ENCODE peak calls at places on chromosomes 4 and X, in seven cellular contexts. N is SK-N-SH, O is HCT116, B is GM12878, D is A549, G is K562, L is HepG2. E is an unnamed sample.

GRCh38 chrX:136712631-136713030 is 64.7 kb downstream of the CD40LG start:
- DNase-seq in N (no peak), D (no peak), B (no peak), O (no peak), G (no peak), L (no peak), E (peak)

GRCh38 chrX:153989971-153990655 is 17.6 kb downstream of the TMEM187 start:
- DNase-seq in B (no peak), O (no peak), G (no peak), D (no peak), N (no peak), L (no peak), E (no peak)

GRCh38 chr4:17809667-17810066 is 890 bp downstream of the DCAF16 start:
- DNase-seq in O (no peak), B (no peak), D (no peak), L (peak), N (no peak), G (peak), E (no peak)

GRCh38 chrX:30593435-30594200 is 16.1 kb upstream of the TASL start:
- DNase-seq in G (no peak), O (peak), D (no peak), L (peak), B (no peak), N (no peak), E (peak)

GRCh38 chr4:119204898-119205297 is 7.6 kb upstream of the USP53 start:
- DNase-seq in L (no peak), G (no peak), N (no peak), O (no peak), B (no peak), D (no peak), E (no peak)

GRCh38 chr4:10302096-10302495 is 155.1 kb downstream of the ZNF518B start:
- DNase-seq in O (no peak), B (no peak), D (no peak), N (no peak), G (no peak), L (no peak), E (no peak)

GRCh38 chrX:28946846-28947245 is 359.6 kb downstream of the IL1RAPL1 start:
- DNase-seq in B (no peak), G (no peak), L (no peak), N (no peak), D (no peak), O (no peak), E (no peak)

GRCh38 chrX:57172544-57172943 is 35.3 kb upstream of the SPIN2A start:
- DNase-seq in B (no peak), N (no peak), D (no peak), L (no peak), G (no peak), O (no peak), E (no peak)

GRCh38 chr4:55553442-55553841 is 6.7 kb upstream of the CLOCK start:
- DNase-seq in G (no peak), O (no peak), B (no peak), L (peak), D (no peak), N (no peak), E (peak)

GRCh38 chr4:40956726-40957255 is 207.0 kb downstream of the NSUN7 start:
- DNase-seq in B (no peak), D (no peak), N (no peak), G (no peak), O (no peak), L (no peak), E (no peak)

GRCh38 chr4:53044651-53044960 is 182.5 kb downstream of the RASL11B start:
- DNase-seq in D (no peak), G (no peak), B (no peak), L (no peak), N (no peak), O (no peak), E (no peak)

GRCh38 chr4:77593993-77594392 is 11.6 kb upstream of the CXCL13 start:
- DNase-seq in O (no peak), N (no peak), G (no peak), D (no peak), L (no peak), B (no peak), E (no peak)

GRCh38 chr4:39812500-39812899 is 114.6 kb downstream of the UBE2K start:
- DNase-seq in B (no peak), D (no peak), G (no peak), O (no peak), L (no peak), N (no peak), E (no peak)

GRCh38 chr4:56042225-56042624 is 93.5 kb downstream of the CEP135 start:
- DNase-seq in N (no peak), O (no peak), B (no peak), L (no peak), D (no peak), G (no peak), E (no peak)

GRCh38 chr4:153018031-153018430 is 81.9 kb downstream of the FHDC1 start:
- DNase-seq in L (no peak), O (no peak), B (no peak), D (no peak), G (no peak), N (no peak), E (no peak)

GRCh38 chr4:24094726-24095125 is 204.9 kb upstream of the PPARGC1A start:
- DNase-seq in D (no peak), B (no peak), G (no peak), L (no peak), O (no peak), N (no peak), E (no peak)

GRCh38 chr4:110492522-110492921 is 16.6 kb downstream of the ENPEP start:
- DNase-seq in B (no peak), D (no peak), L (no peak), G (no peak), N (no peak), O (no peak), E (no peak)

GRCh38 chr4:61540944-61541343 is 340.8 kb downstream of the ADGRL3 start:
- DNase-seq in G (no peak), O (no peak), D (peak), B (no peak), L (peak), N (no peak), E (peak)

GRCh38 chr4:76979236-76979635 is 29.7 kb downstream of the SEPTIN11 start:
- DNase-seq in B (no peak), N (no peak), D (no peak), L (no peak), G (no peak), O (no peak), E (no peak)

GRCh38 chrX:12702509-12703091 is 88.6 kb upstream of the PRPS2 start:
- DNase-seq in D (no peak), N (peak), L (peak), G (peak), B (no peak), O (peak), E (peak)

GRCh38 chr4:180664766-180665368 is 1578.3 kb upstream of the TENM3 start:
- DNase-seq in L (peak), G (peak), D (peak), B (peak), O (peak), N (peak), E (peak)

GRCh38 chrX:129540725-129541184 is 696 bp downstream of the OCRL start:
- DNase-seq in G (peak), N (no peak), D (peak), L (peak), B (no peak), O (no peak), E (peak)

GRCh38 chrX:103175944-103176753 is 38.8 kb upstream of the BEX4 start:
- DNase-seq in D (peak), L (peak), G (peak), B (no peak), N (peak), O (no peak), E (peak)

GRCh38 chr4:3715251-3716033 is 50.7 kb upstream of the ADRA2C start:
- DNase-seq in N (no peak), L (no peak), B (no peak), D (no peak), G (no peak), O (no peak), E (no peak)

GRCh38 chrX:18639280-18639679 is 32.6 kb downstream of the RS1 start:
- DNase-seq in L (no peak), B (no peak), O (no peak), D (no peak), N (no peak), G (no peak), E (no peak)

GRCh38 chrX:107675823-107676555 is 47.7 kb downstream of the PRPS1 start:
- DNase-seq in O (no peak), B (no peak), L (no peak), G (peak), N (no peak), D (no peak), E (no peak)

GRCh38 chr4:139890810-139891209 is 225.2 kb downstream of the MGST2 start:
- DNase-seq in O (no peak), L (no peak), N (no peak), B (no peak), D (no peak), G (no peak), E (no peak)

GRCh38 chrX:30513284-30513683 is 64.3 kb downstream of the TASL start:
- DNase-seq in L (peak), O (no peak), D (no peak), G (peak), N (peak), B (no peak), E (peak)

GRCh38 chrX:19075754-19076153 is 46.5 kb downstream of the ADGRG2 start:
- DNase-seq in G (no peak), N (no peak), L (no peak), O (no peak), B (no peak), D (no peak), E (no peak)

GRCh38 chrX:125132274-125132673 is 187.4 kb upstream of the TEX13C start:
- DNase-seq in O (no peak), N (peak), G (peak), D (peak), B (no peak), L (peak), E (peak)

GRCh38 chr4:111773858-111774257 is 371.4 kb upstream of the FAM241A start:
- DNase-seq in O (no peak), G (no peak), D (no peak), B (no peak), L (no peak), N (no peak), E (no peak)

GRCh38 chr4:63528592-63528991 is 880.7 kb downstream of the TECRL start:
- DNase-seq in L (no peak), O (no peak), N (no peak), G (no peak), B (no peak), D (no peak), E (peak)

GRCh38 chr4:81828991-81829390 is 357.3 kb upstream of the RASGEF1B start:
- DNase-seq in N (no peak), L (no peak), D (no peak), G (no peak), O (no peak), B (no peak), E (no peak)

GRCh38 chrX:41033299-41033698 is 51.9 kb upstream of the USP9X start:
- DNase-seq in B (no peak), N (no peak), O (no peak), D (no peak), L (peak), G (no peak), E (peak)

GRCh38 chr4:140156529-140157171 is 2.7 kb upstream of the MAML3 start:
- DNase-seq in O (no peak), G (no peak), D (no peak), L (no peak), B (peak), N (no peak), E (no peak)

GRCh38 chr4:118835896-118836762 is at the start of gene SEC24D:
- DNase-seq in N (peak), G (peak), O (peak), L (peak), B (no peak), D (peak), E (peak)

GRCh38 chr4:140081582-140082398 is 72.2 kb downstream of the MAML3 start:
- DNase-seq in O (no peak), L (no peak), D (no peak), G (no peak), B (no peak), N (no peak), E (no peak)

GRCh38 chrX:74705269-74705668 is 90.8 kb upstream of the RLIM start:
- DNase-seq in D (no peak), G (no peak), N (no peak), L (no peak), O (no peak), B (no peak), E (no peak)

DNA sequence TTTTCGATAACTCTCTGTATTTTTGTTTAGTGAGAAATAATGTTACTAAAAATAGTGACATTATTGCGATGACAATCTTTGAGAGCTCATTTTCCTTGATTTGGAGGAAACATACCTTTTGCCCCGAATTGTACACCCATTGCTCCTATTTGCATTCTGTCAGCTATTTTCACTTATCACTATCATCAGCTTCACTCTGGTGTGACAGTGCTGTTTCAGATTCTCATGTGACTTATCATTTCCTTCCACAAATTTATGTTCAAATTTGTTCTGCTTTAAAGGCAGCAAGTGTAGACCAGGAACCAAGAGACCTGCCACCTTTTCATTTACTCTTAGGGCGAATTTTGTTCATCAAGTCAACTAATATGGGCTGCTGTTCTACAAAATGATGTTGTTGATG is 179.4 kb downstream of the RBM46 start:
- DNase-seq in B (no peak), G (no peak), D (no peak), N (no peak), L (no peak), O (no peak), E (no peak)
- H3K4me2 ChIP-seq in B (no peak), G (no peak), D (no peak), N (no peak), L (no peak), O (no peak), E (no peak)

DNA sequence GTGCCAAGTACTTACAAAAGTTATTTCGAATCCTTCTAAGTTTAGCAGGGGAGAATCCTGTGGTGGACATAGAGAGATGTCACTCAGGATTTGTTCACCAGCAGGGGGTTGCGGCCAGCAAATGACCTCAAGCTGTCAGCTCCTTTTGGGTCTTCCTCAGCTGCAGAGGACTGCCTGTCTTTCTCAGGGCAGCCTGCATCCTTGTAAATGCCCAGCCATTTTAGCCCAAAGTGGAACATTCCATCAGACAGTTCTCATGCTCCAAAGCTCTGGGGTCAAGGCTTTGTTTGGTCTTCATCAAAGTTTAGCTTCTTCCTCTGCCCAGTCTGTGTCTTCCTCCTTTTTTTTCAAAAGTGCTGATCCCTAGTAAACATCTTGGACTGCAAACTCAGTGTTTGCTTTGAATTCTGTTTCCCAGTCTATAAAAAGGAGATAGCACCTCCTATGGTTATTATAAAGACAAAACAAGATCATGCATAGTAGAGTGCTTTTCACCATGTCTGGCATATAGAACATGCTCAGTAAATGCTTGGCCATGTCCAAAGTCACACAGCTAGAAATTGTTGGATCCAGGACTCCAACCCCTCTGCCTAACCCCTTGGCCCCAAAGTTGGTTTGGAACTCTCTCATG is 156.5 kb upstream of the GATB start:
- DNase-seq in L (no peak), D (no peak), G (no peak), O (no peak), N (no peak), B (no peak), E (no peak)
- TF ChIP-seq REST in L (no peak), D (no peak), G (no peak), O (no peak), N (no peak), B (no peak), E (no peak)

GRCh38 chr4:127182687-127183086 is 450.1 kb upstream of the INTU start:
- DNase-seq in G (no peak), L (no peak), B (no peak), O (no peak), N (no peak), D (no peak), E (no peak)
- TF ChIP-seq CTCF in G (no peak), L (no peak), B (no peak), O (no peak), N (no peak), D (no peak), E (no peak)

DNA sequence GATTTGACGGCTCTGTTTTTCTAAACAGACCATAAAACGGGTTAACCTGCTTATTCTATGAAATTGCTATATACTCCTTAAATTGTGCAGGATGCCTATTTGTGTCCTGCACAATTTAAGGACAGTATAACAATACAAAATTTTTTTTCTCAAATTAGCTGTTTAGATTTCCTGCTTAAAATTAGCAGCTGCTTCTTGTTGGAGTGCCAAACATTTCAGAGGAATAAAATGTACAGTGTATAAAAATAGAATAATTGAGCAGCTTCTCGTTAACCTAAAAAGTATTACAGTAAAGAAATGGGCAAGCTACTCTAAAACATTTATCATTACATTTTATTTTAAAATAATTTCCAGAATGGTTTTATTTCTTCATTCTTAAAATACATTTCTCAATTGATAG is 100.5 kb downstream of the PPA2 start:
- DNase-seq in D (no peak), B (no peak), G (no peak), O (no peak), L (no peak), N (no peak), E (no peak)
- H3K4me2 ChIP-seq in D (no peak), B (no peak), G (no peak), O (no peak), L (no peak), N (no peak), E (no peak)

GRCh38 chrX:50448565-50448964 is 22.1 kb downstream of the DGKK start:
- DNase-seq in B (no peak), N (no peak), O (peak), L (peak), D (peak), G (peak), E (peak)
- TF ChIP-seq REST in B (no peak), N (no peak), O (no peak), L (no peak), D (no peak), G (no peak), E (no peak)

GRCh38 chr4:99998062-99998880 is 48.2 kb upstream of the H2AZ1 start:
- DNase-seq in L (peak), D (peak), N (peak), G (peak), B (peak), O (peak), E (peak)
- TF ChIP-seq CTCF in L (peak), D (peak), N (peak), G (peak), B (peak), O (peak), E (peak)